ENCODE peak calls at places on chromosomes 16 and 17, in five cellular contexts. G is SK-N-MC, Z is fibroblast of lung, Q is PC-9, O is PC-3. M is an unnamed sample.

GRCh38 chr17:68343976-68344375 is 52.7 kb downstream of the ARSG start:
- DNase-seq in Q (no peak), Z (no peak), G (no peak), O (no peak), M (no peak)

GRCh38 chr17:1590747-1591473 is 28.3 kb upstream of the PITPNA start:
- DNase-seq in O (no peak), G (no peak), Z (no peak), Q (no peak), M (no peak)

GRCh38 chr16:84706856-84707255 is 7.1 kb downstream of the USP10 start:
- DNase-seq in G (no peak), O (no peak), Q (no peak), Z (no peak), M (no peak)

GRCh38 chr16:65534121-65534528 is 412.3 kb upstream of the CDH11 start:
- DNase-seq in Z (no peak), O (peak), G (no peak), Q (no peak), M (no peak)

GRCh38 chr17:14355556-14355955 is 54.7 kb downstream of the HS3ST3B1 start:
- DNase-seq in G (no peak), O (no peak), Z (no peak), Q (no peak), M (no peak)

GRCh38 chr17:30961213-30962188 is 9.3 kb upstream of the RNF135 start:
- DNase-seq in O (no peak), Q (no peak), G (no peak), Z (no peak), M (peak)

GRCh38 chr16:65725156-65725845 is 603.4 kb upstream of the CDH11 start:
- DNase-seq in Z (no peak), G (no peak), Q (no peak), O (peak), M (no peak)

GRCh38 chr17:35214192-35214591 is 20.0 kb upstream of the SLC35G3 start:
- DNase-seq in G (peak), O (no peak), Z (no peak), Q (no peak), M (no peak)

GRCh38 chr16:65121870-65122723 is at the start of gene CDH11:
- DNase-seq in Q (no peak), O (peak), G (no peak), Z (peak), M (peak)

GRCh38 chr17:43982171-43982570 is 22.3 kb upstream of the NAGS start:
- DNase-seq in Q (no peak), G (no peak), Z (no peak), O (no peak), M (no peak)

GRCh38 chr17:4362141-4362540 is 4.3 kb downstream of the UBE2G1 start:
- DNase-seq in G (no peak), Q (no peak), O (peak), Z (peak), M (no peak)

GRCh38 chr17:50863221-50863843 is 2.8 kb downstream of the TOB1 start:
- DNase-seq in G (no peak), Z (peak), O (peak), Q (no peak), M (peak)

GRCh38 chr16:69223882-69224281 is 36.9 kb downstream of the SNTB2 start:
- DNase-seq in G (no peak), Q (no peak), O (peak), Z (peak), M (no peak)

GRCh38 chr16:8469102-8469778 is 121.1 kb downstream of the TMEM114 start:
- DNase-seq in G (no peak), O (no peak), Q (no peak), Z (no peak), M (no peak)

GRCh38 chr17:59427425-59427921 is 96.0 kb downstream of the YPEL2 start:
- DNase-seq in Q (no peak), G (no peak), Z (peak), O (peak), M (no peak)

GRCh38 chr17:73819440-73820395 is 175.5 kb upstream of the SDK2 start:
- DNase-seq in O (no peak), Q (no peak), Z (no peak), G (no peak), M (no peak)

GRCh38 chr16:52364500-52364899 is 182.4 kb downstream of the TOX3 start:
- DNase-seq in O (no peak), G (no peak), Z (no peak), Q (no peak), M (no peak)

GRCh38 chr17:59377410-59377809 is 46.0 kb downstream of the YPEL2 start:
- DNase-seq in Q (no peak), Z (peak), O (no peak), G (no peak), M (no peak)

GRCh38 chr17:50440838-50441829 is 15.1 kb downstream of the ACSF2 start:
- DNase-seq in Q (peak), G (no peak), Z (no peak), O (no peak), M (no peak)

GRCh38 chr17:79087428-79088143 is 13.0 kb downstream of the ENGASE start:
- DNase-seq in Z (peak), Q (no peak), G (no peak), O (peak), M (peak)

GRCh38 chr16:53933407-53933806 is 229.5 kb downstream of the FTO start:
- DNase-seq in G (no peak), Z (no peak), Q (no peak), O (no peak), M (no peak)

GRCh38 chr17:59498421-59499307 is 66.7 kb upstream of the DHX40 start:
- DNase-seq in G (no peak), O (no peak), Z (no peak), Q (no peak), M (no peak)

GRCh38 chr17:3870871-3871306 is 22.0 kb downstream of the CAMKK1 start:
- DNase-seq in Q (no peak), G (no peak), Z (peak), O (no peak), M (no peak)

GRCh38 chr16:72664480-72665408 is 383.2 kb downstream of the ZFHX3 start:
- DNase-seq in Q (peak), G (peak), O (peak), Z (peak), M (peak)

GRCh38 chr17:9330903-9331272 is 244.7 kb downstream of the STX8 start:
- DNase-seq in O (no peak), Z (no peak), Q (no peak), G (no peak), M (peak)

GRCh38 chr17:77352441-77352840 is 211.7 kb downstream of the SEC14L1 start:
- DNase-seq in Q (no peak), O (no peak), Z (no peak), G (no peak), M (no peak)

GRCh38 chr17:41974031-41974430 is 7.4 kb downstream of the CNP start:
- DNase-seq in Q (no peak), Z (no peak), O (no peak), G (no peak), M (no peak)

GRCh38 chr17:76233588-76234353 is 6.5 kb downstream of the RNF157 start:
- DNase-seq in O (no peak), Z (no peak), Q (no peak), G (no peak), M (no peak)

GRCh38 chr16:59633996-59634579 is 900.0 kb upstream of the GOT2 start:
- DNase-seq in Q (no peak), O (peak), G (no peak), Z (peak), M (no peak)
- TF ChIP-seq EZH2 in Q (no peak), O (no peak), G (no peak), Z (no peak), M (no peak)

DNA sequence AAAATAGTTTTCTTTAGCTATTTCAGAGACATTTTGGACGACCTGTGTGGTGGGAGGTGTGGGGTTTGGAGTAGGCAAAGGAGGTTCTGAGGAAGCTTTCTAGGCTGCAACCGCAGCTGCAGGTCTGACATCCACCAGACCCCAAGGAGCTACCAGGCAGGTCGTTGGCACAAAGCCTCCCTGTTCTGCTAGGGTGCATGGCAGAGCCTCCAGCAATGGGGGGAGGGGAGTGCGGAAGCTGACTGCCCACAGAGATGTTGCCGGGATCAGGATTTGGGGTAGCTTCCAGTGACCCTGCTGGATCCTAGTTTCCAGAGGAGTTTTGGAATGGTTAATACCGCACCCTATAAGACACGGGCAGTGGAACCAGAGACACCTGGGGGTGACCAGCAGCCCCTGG is 58.4 kb downstream of the RAP1GAP2 start:
- DNase-seq in Z (no peak), G (no peak), O (peak), Q (no peak), M (no peak)
- TF ChIP-seq EZH2 in Z (peak), G (no peak), O (no peak), Q (no peak), M (peak)

GRCh38 chr16:11735801-11736200 is 6.9 kb downstream of the TXNDC11 start:
- DNase-seq in Z (no peak), G (no peak), O (no peak), Q (no peak), M (no peak)
- TF ChIP-seq EZH2 in Z (no peak), G (no peak), O (no peak), Q (no peak), M (no peak)

DNA sequence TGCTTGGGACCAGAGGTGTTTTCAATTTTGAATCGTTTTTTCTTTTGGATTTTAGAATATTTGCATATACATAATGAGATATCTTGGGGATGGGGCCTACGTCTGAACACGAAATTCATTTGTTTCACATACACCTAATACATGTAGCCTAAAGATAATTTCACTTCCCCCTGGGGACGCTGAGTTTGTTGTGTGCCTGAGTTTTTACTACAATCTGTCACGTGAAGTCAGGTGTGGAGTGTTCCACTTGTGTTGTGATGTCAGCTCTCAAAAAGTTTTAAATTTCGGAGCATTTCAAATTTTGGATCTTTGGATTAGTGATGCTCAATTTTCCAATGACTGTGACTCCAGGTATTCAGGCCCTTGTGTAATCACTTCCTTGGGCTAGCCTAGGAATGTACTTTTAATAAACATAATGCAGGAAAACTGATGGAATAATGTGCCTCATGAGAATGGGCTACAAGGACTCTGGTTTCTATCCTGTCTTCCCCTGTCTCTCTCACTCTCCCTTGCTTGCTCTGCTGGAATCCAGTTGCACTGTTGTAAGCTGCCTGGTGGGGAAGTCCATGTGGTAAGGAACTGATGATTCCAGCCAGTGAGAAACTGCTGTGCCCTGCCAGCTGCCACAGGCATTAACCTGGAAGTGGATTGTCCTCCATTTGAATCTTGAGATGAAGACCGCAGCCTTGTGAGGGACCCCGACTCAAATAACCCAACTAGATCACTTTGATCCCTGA is 403.8 kb downstream of the SHISA9 start:
- DNase-seq in G (no peak), O (no peak), Z (no peak), Q (no peak), M (no peak)
- TF ChIP-seq EZH2 in G (no peak), O (no peak), Z (no peak), Q (no peak), M (no peak)

GRCh38 chr17:48752399-48753288 is 24.1 kb upstream of the HOXB13 start:
- DNase-seq in G (no peak), O (no peak), Z (no peak), Q (no peak), M (no peak)

GRCh38 chr17:48751733-48752398 is 23.3 kb upstream of the HOXB13 start:
- DNase-seq in G (no peak), Z (no peak), O (no peak), Q (no peak), M (no peak)

GRCh38 chr17:48754500-48755261 is 26.1 kb upstream of the HOXB13 start:
- DNase-seq in Z (no peak), O (no peak), G (no peak), Q (no peak), M (peak)

GRCh38 chr17:48755346-48755745 is 26.8 kb upstream of the HOXB13 start:
- DNase-seq in G (no peak), Q (no peak), O (peak), Z (no peak), M (no peak)

DNA sequence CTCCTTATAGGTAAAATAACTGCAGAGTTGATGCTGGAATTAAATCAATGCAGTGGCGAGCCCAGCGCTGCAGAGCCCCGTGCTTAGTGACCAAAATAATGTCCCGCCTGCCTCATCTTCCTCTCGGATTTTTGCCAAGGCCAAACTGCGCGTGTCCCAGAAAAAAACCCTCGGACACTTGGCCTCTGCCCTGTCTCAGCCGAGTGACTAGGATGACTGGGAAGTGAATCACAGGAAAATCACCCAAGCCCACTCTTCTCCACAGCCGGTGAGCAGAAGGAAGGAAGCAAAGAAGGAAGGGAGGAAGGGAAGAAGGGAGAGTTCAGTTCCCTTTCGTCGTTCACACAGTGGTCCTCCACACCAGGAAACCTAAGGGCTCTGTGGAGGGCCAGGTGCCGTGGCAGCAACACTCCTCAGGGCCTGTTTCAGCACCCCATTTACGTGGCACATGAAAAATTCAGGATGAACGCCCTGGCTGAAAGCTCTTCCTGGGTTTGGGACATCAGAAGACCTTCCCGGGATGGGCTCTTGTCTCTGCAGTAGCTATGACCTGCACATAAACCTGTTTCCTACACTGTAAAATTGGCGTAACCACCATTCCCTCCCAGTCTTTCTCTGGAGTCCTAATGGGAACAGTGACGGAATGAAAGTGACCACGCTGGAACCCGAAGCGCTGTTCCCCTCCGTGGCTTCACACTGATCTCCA is 25.4 kb upstream of the HOXB13 start:
- DNase-seq in O (peak), Z (no peak), Q (no peak), G (no peak), M (no peak)
- TF ChIP-seq EZH2 in O (no peak), Z (peak), Q (no peak), G (no peak), M (no peak)

DNA sequence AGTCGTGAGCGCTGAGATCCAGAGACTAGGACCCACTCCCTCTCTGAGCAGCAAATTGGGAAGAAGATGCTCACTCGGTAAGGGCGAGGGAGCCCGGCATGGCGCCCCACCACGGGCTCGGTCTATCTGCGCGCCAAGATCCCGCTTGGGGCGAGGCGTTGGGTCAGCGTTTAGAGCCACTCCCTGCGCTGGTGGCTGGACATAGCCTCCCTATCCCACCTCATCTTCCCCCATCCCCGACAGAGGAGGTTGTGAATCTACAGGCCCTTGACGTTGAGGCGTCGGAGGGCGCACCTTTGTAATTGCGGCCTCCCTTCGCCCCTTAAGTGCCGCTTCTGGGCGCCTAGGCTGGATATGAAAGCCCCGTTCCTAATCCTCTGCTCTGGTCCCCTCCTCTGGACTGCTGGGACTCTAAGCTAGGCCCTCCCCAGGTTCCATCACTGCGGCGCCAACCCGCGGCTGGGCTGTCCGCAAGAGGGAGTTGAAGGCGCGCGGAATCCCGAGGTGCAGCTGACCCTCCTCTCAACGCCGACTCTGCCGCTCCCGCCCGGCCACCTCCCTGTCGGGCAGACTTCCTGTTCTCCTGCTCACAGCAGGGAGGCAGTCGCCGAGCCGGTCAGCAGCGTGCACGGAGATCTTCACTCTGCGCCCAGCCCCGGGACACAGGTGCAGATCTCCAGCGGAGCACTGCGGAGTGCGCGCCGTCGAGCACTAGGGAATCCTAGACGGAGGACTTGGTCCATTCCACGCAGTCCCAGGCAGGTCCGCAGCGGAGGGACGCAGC is 16.1 kb upstream of the HOXB9 start:
- DNase-seq in Q (no peak), G (no peak), O (no peak), Z (no peak), M (peak)
- TF ChIP-seq EZH2 in Q (no peak), G (no peak), O (no peak), Z (peak), M (peak)

DNA sequence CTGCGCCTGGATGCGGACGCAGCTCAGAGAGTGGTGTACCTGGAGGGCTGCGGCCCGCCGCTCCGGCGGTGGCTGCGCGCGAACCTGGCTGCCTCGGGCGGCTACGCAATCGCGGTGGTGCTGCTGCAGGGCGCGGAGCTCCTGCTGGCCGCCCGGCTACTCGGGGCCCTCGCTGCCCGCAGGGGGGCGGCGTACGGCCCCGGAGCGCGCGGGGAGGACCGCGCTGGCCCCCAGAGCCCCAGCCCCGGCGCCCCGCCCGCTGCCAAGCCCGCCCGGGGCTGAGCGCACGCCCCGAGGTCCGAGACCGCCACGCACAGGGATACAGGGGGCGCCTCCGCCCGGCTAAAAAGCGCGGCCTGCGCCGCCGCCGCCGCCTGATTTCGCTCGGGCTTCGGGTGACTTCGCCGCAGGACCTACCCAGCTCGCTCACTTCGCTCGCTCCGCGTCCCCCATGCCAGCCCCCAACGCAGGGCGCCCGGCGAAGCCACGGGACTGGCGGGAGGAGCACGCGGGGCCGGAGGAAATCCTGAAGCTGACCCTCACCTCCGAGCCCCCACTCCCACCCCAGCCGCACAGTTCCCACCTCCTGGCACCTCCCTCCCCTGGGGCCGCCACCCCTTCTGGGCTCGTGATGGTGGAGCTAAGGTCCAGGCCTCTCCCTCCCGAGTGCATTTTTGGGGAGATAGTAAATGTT is 8.2 kb downstream of the PDE6G start:
- DNase-seq in G (no peak), O (no peak), Q (no peak), Z (no peak), M (no peak)
- TF ChIP-seq EZH2 in G (no peak), O (no peak), Q (no peak), Z (peak), M (no peak)

DNA sequence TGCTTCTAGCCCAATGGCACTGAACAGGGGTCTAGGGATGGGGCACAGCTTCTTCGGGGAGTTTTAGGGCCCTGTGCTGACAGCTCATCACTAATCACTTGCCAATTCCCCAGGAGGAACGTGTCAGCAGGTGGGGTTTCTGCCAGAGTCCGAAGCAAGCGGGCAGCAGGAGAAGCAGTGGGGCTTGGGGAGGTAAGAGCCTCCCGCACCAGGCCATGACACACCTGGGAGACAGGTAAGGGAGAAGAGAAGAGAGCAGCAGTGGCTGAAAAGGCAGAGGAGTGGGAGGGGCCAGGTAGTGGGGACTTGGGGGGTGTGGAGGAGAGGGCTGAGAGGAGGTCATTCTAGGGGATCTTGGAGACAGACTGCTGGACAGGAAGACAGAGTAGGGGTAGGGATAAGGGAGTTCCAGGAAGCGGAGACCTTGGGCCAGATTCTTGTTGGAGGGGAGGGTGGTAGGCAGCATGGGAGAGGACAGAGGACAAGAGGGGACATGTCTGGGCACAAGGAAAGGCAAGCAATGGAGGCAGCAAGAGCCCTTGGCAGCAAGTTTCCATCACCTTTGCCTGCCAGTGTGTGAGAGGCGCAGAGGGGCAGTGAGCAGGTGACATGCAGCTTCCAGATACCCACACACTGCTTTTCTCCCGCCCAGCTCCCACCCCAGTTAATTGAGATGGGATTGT is 4.9 kb downstream of the PHOSPHO1 start:
- DNase-seq in Q (no peak), O (no peak), Z (no peak), G (no peak), M (no peak)
- TF ChIP-seq EZH2 in Q (no peak), O (no peak), Z (no peak), G (no peak), M (no peak)

M was measured in neural progenitor cell.